ENCODE peak calls at places on chromosomes 3 and 15, in seven cellular contexts. I is astrocyte of the spinal cord, Q is fibroblast of pulmonary artery, K is cardiac fibroblast, B is heart left ventricle, J is GM12865, N is psoas muscle. Z is an unnamed sample.

GRCh38 chr3:139326707-139327106 is 17.1 kb upstream of the MRPS22 start:
- DNase-seq in N (no peak), Q (no peak), I (no peak), K (no peak), B (no peak), J (no peak), Z (no peak)

GRCh38 chr15:88089019-88089603 is 167.4 kb downstream of the NTRK3 start:
- DNase-seq in Q (peak; percentile 2), J (no peak), K (no peak), I (no peak), N (no peak), B (no peak), Z (no peak)

GRCh38 chr15:78389356-78389755 is 48.7 kb upstream of the IREB2 start:
- DNase-seq in K (no peak), J (no peak), N (no peak), B (no peak), I (no peak), Q (no peak), Z (no peak)

GRCh38 chr3:72830452-72831217 is 17.6 kb downstream of the SHQ1 start:
- DNase-seq in Q (peak; percentile 44), I (no peak), J (no peak), B (no peak), N (no peak), K (peak; percentile 65), Z (no peak)

GRCh38 chr3:172134352-172134751 is 95.0 kb downstream of the FNDC3B start:
- DNase-seq in N (no peak), K (no peak), I (no peak), Q (no peak), J (peak; percentile 73), B (no peak), Z (peak; percentile 62)

GRCh38 chr3:14633819-14634424 is 17.6 kb upstream of the CCDC174 start:
- DNase-seq in Q (peak; percentile 80), N (peak; percentile 77), B (peak; percentile 62), K (peak; percentile 77), I (peak; percentile 30), J (peak; percentile 84), Z (peak; percentile 76)

GRCh38 chr3:127755305-127755681 is 67.0 kb downstream of the MGLL start:
- DNase-seq in J (peak; percentile 83), I (no peak), N (no peak), B (peak; percentile 17), Q (no peak), K (no peak), Z (no peak)

GRCh38 chr3:144774897-144775296 is 803.3 kb downstream of the DIPK2A start:
- DNase-seq in B (no peak), K (no peak), I (no peak), Q (no peak), J (peak; percentile 21), N (no peak), Z (no peak)

GRCh38 chr3:179181021-179181472 is 32.9 kb downstream of the PIK3CA start:
- DNase-seq in B (no peak), Q (peak; percentile 72), N (no peak), J (peak; percentile 50), K (peak; percentile 89), I (peak; percentile 86), Z (peak; percentile 54)

GRCh38 chr3:124778061-124778460 is 47.8 kb downstream of the UMPS start:
- DNase-seq in J (no peak), I (no peak), Q (no peak), K (no peak), N (no peak), B (no peak), Z (no peak)

GRCh38 chr3:37922721-37923575 is 61.3 kb downstream of the CTDSPL start:
- DNase-seq in J (no peak), Q (peak; percentile 47), N (peak; percentile 71), K (peak; percentile 44), I (peak; percentile 50), B (peak; percentile 61), Z (peak; percentile 39)

GRCh38 chr3:65894126-65894525 is 144.6 kb downstream of the MAGI1 start:
- DNase-seq in I (no peak), K (no peak), Q (no peak), B (no peak), J (no peak), N (no peak), Z (no peak)

GRCh38 chr3:124552224-124552623 is 178.0 kb upstream of the UMPS start:
- DNase-seq in J (no peak), I (no peak), N (no peak), B (no peak), Q (no peak), K (no peak), Z (no peak)

GRCh38 chr3:13009132-13009945 is 63.9 kb downstream of the IQSEC1 start:
- DNase-seq in B (peak; percentile 81), K (no peak), N (peak; percentile 82), Q (no peak), I (no peak), J (peak; percentile 91), Z (no peak)

GRCh38 chr15:37140531-37141053 is 40.2 kb upstream of the MEIS2 start:
- DNase-seq in Q (peak; percentile 31), J (no peak), B (no peak), I (no peak), K (peak; percentile 49), N (no peak), Z (no peak)

GRCh38 chr15:36177590-36178281 is 401.7 kb upstream of the CDIN1 start:
- DNase-seq in Q (no peak), J (no peak), N (no peak), B (no peak), I (no peak), K (peak; percentile 12), Z (peak; percentile 91)

GRCh38 chr3:187919018-187919417 is 173.8 kb upstream of the BCL6 start:
- DNase-seq in N (no peak), Q (no peak), J (peak; percentile 75), I (no peak), K (no peak), B (no peak), Z (no peak)

GRCh38 chr3:48784426-48785120 is 63.1 kb downstream of the PRKAR2A start:
- DNase-seq in K (peak; percentile 56), N (no peak), I (peak; percentile 91), B (no peak), Q (peak; percentile 16), J (no peak), Z (peak; percentile 12)

GRCh38 chr3:77526573-77526972 is 486.7 kb downstream of the ROBO2 start:
- DNase-seq in N (no peak), I (no peak), Q (no peak), J (no peak), B (no peak), K (no peak), Z (no peak)

GRCh38 chr15:44033894-44034293 is 161.2 kb downstream of the FRMD5 start:
- DNase-seq in I (peak; percentile 74), N (no peak), J (no peak), K (peak; percentile 81), Q (peak; percentile 68), B (no peak), Z (no peak)

GRCh38 chr15:69665641-69666091 is 213.0 kb downstream of the RPLP1 start:
- DNase-seq in J (no peak), B (no peak), Q (peak; percentile 16), I (no peak), N (no peak), K (peak; percentile 4), Z (no peak)
- H3K4me3 ChIP-seq in J (no peak overlapping the region), B (no peak overlapping the region), Q (no peak overlapping the region), I (no peak overlapping the region), N (no peak overlapping the region), K (no peak overlapping the region), Z (no peak overlapping the region)

DNA sequence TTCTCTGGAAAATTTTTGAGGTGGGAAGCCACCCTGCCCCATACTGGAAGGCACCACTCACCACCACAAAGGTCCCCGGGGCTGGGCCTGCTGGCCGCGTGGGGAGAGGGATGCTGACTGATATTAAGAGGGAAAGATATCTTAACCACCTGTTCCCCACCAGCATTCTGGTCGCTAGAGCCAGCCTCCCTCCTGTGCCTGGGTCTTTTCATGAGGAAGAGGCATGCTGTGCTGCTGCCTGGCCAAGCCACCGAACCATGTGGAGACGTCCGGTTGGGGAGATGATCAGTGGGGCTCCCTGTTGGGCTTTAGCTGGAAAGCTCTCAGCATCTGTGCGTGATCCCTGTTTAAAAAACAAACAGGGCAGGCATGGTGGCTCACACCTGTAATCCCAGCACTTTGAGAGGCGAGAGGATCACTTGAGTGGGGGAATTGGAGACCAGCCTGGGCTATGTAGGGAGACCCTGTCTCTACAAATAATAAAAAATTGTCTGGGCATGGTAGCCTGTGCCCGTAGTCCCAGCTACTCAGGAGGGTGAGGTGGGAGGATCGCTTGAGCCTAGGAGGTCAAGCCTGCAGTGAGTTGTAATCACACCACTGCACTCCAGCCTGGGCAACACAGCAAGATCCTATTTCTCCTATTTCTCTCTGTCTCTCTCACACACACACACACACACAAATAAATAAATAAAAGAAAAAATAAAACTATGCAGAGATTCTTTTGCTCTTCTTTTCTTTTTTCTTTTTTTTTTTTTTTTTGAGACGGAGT is 1.0 kb downstream of the KLHL18 start:
- DNase-seq in B (no peak), Q (no peak), J (peak; percentile 56), N (no peak), I (peak; percentile 39), K (no peak), Z (no peak)
- TF ChIP-seq CTCF in B (no peak), Q (no peak), J (no peak), N (no peak), I (no peak), K (no peak), Z (no peak)

DNA sequence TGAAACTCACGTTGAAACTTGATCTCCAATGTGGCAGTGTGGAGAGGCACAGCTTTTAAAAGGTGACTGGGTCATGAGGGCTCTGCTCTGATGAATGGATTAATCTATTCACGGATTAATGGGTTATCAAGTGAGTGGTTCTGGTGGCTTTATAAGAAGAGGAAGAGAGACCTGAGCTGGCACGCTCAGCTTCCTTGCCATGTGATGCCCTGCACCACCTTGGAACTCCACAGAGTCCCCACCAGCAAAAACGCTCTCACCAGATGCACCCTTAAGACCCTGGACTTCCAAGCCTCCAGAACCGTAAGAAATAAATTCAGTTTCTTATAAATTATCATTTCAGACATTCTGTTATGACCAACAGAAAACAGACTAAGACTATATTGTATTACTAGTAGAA is 2.6 kb downstream of the PPP1R2 start:
- DNase-seq in B (no peak), N (no peak), J (peak; percentile 22), K (no peak), I (no peak), Q (no peak), Z (no peak)
- H3K4me3 ChIP-seq in B (peak overlapping the region; percentile 94), N (peak overlapping the region; percentile 96), J (peak overlapping the region; percentile 90), K (no peak overlapping the region), I (no peak overlapping the region), Q (no peak overlapping the region), Z (no peak overlapping the region)

GRCh38 chr3:4674216-4674615 is 181.1 kb downstream of the ITPR1 start:
- DNase-seq in I (peak; percentile 18), B (no peak), Q (peak; percentile 90), K (peak; percentile 72), N (no peak), J (no peak), Z (peak; percentile 48)

GRCh38 chr3:4666078-4666477 is 172.9 kb downstream of the ITPR1 start:
- DNase-seq in B (no peak), K (no peak), I (no peak), N (no peak), Q (no peak), J (no peak), Z (no peak)

GRCh38 chr3:4672727-4673126 is 179.6 kb downstream of the ITPR1 start:
- DNase-seq in K (no peak), N (no peak), Q (no peak), B (peak; percentile 25), I (no peak), J (no peak), Z (no peak)

GRCh38 chr3:4665197-4665596 is 172.0 kb downstream of the ITPR1 start:
- DNase-seq in N (no peak), K (peak; percentile 43), J (no peak), B (no peak), I (peak; percentile 15), Q (no peak), Z (no peak)

GRCh38 chr3:4670352-4670751 is 177.2 kb downstream of the ITPR1 start:
- DNase-seq in J (peak; percentile 10), I (no peak), N (no peak), Q (peak; percentile 17), B (no peak), K (peak; percentile 19), Z (no peak)
- TF ChIP-seq CTCF in J (peak; percentile 9), I (peak; percentile 60), N (no peak), Q (peak; percentile 41), B (no peak), K (peak; percentile 29), Z (peak; percentile 50)

Z was measured in fibroblast of villous mesenchyme.